ENCODE peak calls at places on chromosomes 5 and 9, in seven cellular contexts. Y, A, E, L, Z, J and D are unnamed samples.

GRCh38 chr9:134399435-134400056 is 73.3 kb downstream of the RXRA start:
- DNase-seq in Y (peak), A (peak), E (no peak), L (no peak), Z (peak), J (no peak), D (no peak)

GRCh38 chr5:173016621-173017046 is 33.1 kb downstream of the ATP6V0E1 start:
- DNase-seq in Y (peak), A (peak), E (peak), L (no peak), Z (no peak), J (no peak), D (peak)

GRCh38 chr9:104868687-104869404 is 59.1 kb downstream of the ABCA1 start:
- DNase-seq in Y (peak), A (peak), E (peak), L (peak), Z (peak), J (peak), D (no peak)

GRCh38 chr5:80963966-80964481 is 3.9 kb downstream of the RASGRF2 start:
- DNase-seq in Y (no peak), A (no peak), E (no peak), L (no peak), Z (no peak), J (no peak), D (no peak)

GRCh38 chr5:10591159-10591558 is 27.3 kb downstream of the ANKRD33B start:
- DNase-seq in Y (no peak), A (no peak), E (no peak), L (no peak), Z (no peak), J (no peak), D (no peak)

GRCh38 chr9:81562221-81563019 is 126.9 kb downstream of the TLE1 start:
- DNase-seq in Y (peak), A (no peak), E (peak), L (peak), Z (no peak), J (peak), D (no peak)

GRCh38 chr9:137393176-137394150 is 29.5 kb downstream of the EXD3 start:
- DNase-seq in Y (no peak), A (no peak), E (no peak), L (peak), Z (no peak), J (no peak), D (no peak)

GRCh38 chr5:5353681-5354080 is 68.8 kb upstream of the ICE1 start:
- DNase-seq in Y (no peak), A (peak), E (no peak), L (no peak), Z (no peak), J (no peak), D (no peak)

GRCh38 chr9:94144394-94144793 is 60.1 kb downstream of the PTPDC1 start:
- DNase-seq in Y (peak), A (no peak), E (no peak), L (no peak), Z (no peak), J (no peak), D (no peak)

GRCh38 chr9:76181020-76181641 is 213.1 kb downstream of the RFK start:
- DNase-seq in Y (peak), A (no peak), E (peak), L (no peak), Z (peak), J (no peak), D (peak)

GRCh38 chr5:53419247-53419646 is 61.2 kb upstream of the FST start:
- DNase-seq in Y (peak), A (no peak), E (peak), L (no peak), Z (no peak), J (no peak), D (no peak)

GRCh38 chr5:55691265-55692105 is 20.6 kb downstream of the SLC38A9 start:
- DNase-seq in Y (peak), A (peak), E (peak), L (no peak), Z (peak), J (no peak), D (peak)

GRCh38 chr9:88922091-88922490 is 69.2 kb upstream of the S1PR3 start:
- DNase-seq in Y (no peak), A (no peak), E (no peak), L (no peak), Z (peak), J (no peak), D (no peak)

GRCh38 chr5:132476853-132477729 is 13.5 kb downstream of the IRF1 start:
- DNase-seq in Y (no peak), A (peak), E (no peak), L (no peak), Z (no peak), J (no peak), D (no peak)

GRCh38 chr5:79025054-79025465 is 40.0 kb upstream of the ARSB start:
- DNase-seq in Y (peak), A (peak), E (no peak), L (peak), Z (peak), J (peak), D (no peak)

GRCh38 chr5:143153332-143154119 is 250.0 kb downstream of the NR3C1 start:
- DNase-seq in Y (peak), A (no peak), E (no peak), L (no peak), Z (no peak), J (peak), D (no peak)

GRCh38 chr9:131397100-131397790 is 3.4 kb downstream of the PRRC2B start:
- DNase-seq in Y (no peak), A (peak), E (peak), L (peak), Z (peak), J (no peak), D (peak)

GRCh38 chr5:645421-645820 is 33.3 kb downstream of the CEP72 start:
- DNase-seq in Y (no peak), A (no peak), E (no peak), L (no peak), Z (no peak), J (no peak), D (no peak)

GRCh38 chr5:126370796-126371718 is 52.2 kb upstream of the GRAMD2B start:
- DNase-seq in Y (peak), A (peak), E (no peak), L (no peak), Z (no peak), J (no peak), D (no peak)
- H3K4me3 ChIP-seq in Y (no peak), A (no peak), E (no peak), L (no peak), Z (no peak), J (no peak), D (no peak)

DNA sequence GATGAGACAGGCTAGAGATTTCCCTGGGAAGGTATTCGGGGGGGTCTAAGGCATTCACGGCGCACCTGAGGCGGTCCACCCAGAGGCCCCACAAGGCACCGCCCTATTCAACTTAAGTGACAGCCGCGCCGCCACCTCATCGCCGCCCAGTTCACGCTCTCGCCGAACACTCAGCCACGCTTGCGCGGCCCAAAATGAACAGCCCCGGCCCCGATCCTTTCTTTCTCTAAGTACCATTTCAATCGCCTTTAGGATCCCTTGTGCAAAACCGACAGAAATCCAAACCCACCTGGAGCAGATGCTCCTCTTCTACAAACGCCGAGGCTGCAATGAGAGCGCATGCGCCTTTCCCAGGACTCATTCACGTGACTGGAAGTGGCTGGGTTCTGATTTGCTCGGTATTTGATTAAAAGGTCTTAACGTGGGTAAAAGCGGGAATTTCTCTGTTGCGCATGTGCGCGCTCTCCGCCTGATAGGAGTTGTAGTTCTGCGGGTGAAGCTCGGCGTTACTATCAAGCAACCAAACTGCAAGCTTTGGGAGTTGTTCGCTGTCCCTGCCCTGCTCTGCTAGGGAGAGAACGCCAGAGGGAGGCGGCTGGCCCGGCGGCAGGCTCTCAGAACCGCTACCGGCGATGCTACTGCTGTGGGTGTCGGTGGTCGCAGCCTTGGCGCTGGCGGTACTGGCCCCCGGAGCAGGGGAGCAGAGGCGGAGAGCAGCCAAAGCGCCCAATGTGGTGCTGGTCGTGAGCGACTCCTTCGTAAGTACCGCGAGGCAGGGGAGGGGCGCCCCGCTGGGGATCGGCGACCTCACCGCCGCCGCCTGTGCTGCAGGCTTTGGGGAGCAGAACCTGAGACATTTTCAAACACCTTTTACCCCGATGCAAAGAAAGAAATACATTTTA is at the start of the genes ARSK and SKIC3:
- DNase-seq in Y (peak), A (peak), E (peak), L (peak), Z (peak), J (peak), D (peak)
- TF ChIP-seq CTCF in Y (peak), A (no peak), E (no peak), L (peak), Z (peak), J (peak), D (peak)

DNA sequence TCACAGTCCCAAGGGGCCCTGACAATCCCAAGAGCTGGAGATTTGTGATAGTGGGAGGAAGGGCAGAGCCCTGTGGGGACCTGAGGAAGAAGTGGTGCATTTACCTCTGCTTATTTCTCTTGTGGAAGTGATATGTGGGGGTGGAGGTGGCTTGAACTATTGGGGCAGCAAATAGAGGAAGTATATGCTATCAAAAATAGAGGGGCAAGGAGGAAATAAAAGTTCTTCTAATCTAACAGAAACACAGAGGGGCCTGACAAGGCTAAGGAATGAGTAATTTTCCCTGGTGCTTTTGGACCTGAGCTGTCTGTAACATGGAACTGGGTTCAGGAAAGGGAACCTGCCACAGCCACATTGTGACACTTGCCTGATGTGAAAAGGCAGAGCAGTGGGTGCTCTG is 378.6 kb upstream of the KLF4 start:
- DNase-seq in Y (no peak), A (no peak), E (no peak), L (no peak), Z (no peak), J (no peak), D (no peak)
- H3K4me3 ChIP-seq in Y (no peak), A (no peak), E (no peak), L (no peak), Z (no peak), J (no peak), D (no peak)

DNA sequence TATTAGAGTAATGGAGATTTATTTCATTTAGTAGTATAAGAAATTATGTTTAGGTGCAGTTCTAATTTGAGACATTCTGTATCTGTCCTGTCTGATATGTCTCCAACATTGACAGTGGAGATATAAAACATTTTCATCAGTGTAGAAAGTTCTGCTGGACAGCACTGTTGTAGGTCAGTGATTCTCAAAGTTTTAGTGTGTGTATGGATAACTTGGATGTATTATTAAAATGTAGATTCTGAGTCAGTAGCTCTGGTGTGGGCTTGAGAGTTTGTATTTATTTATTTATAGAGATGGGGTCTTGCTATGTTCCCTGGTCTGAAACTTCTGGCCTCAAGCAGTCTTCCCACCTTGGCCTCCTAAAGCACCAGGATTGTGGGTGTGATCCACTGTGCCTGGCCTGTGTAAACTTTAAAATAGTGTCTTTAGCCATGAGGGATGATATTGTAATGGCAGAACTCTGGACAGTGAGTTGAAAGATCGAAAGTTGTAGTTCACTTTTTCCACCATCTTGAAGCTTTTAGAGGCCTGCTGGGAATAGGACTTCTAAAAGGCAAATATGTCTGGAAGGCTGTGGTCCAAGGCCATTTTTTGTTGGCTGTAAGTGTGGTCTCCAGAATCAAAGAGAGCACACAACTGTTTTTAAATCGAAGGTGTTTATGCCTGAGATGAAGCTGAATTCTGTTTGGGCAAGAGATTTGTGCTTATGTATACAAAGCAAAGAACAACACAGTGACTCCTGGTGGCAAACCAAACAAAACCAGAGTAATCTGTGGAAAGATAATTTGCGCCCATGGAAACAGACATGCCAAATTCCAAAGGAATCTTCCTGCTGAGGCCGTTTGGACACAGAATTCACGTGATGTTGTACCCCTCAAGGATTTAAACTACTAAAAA is 12.4 kb downstream of the UBAP1 start:
- DNase-seq in Y (peak), A (peak), E (no peak), L (peak), Z (no peak), J (no peak), D (peak)
- TF ChIP-seq CTCF in Y (peak), A (peak), E (no peak), L (peak), Z (no peak), J (peak), D (peak)

DNA sequence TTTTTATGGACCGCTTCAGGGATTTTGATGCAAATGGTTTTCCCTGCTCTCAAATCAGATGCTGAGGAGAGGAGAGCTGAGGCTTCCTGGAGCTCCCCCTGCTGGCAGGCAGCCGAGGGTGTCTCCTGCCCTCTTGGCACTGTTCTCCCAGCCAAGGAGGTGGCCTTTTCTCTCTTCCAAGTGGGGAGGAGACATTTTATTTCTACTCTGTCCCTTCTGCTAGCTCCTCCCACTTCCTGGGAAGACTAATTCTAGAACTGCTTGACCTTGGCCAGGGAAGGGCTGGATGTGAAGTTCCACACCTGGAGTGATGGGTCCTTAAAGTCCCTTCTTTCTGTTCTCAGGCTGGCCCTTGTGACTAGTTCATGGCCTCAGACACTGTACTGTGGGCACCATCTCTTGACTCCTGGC is 31.8 kb downstream of the PTPA start:
- DNase-seq in Y (peak), A (peak), E (peak), L (peak), Z (peak), J (peak), D (peak)
- H3K4me3 ChIP-seq in Y (peak), A (peak), E (no peak), L (no peak), Z (no peak), J (peak), D (no peak)

GRCh38 chr9:107141967-107142366 is 141.1 kb upstream of the RAD23B start:
- DNase-seq in Y (no peak), A (peak), E (no peak), L (no peak), Z (peak), J (no peak), D (no peak)
- TF ChIP-seq CTCF in Y (peak), A (peak), E (peak), L (peak), Z (peak), J (no peak), D (peak)

GRCh38 chr9:126915281-126915816 is 767 bp downstream of the RALGPS1 start:
- DNase-seq in Y (no peak), A (peak), E (peak), L (peak), Z (peak), J (peak), D (no peak)

GRCh38 chr9:126916909-126917308 is 2.3 kb downstream of the RALGPS1 start:
- DNase-seq in Y (no peak), A (peak), E (no peak), L (peak), Z (no peak), J (no peak), D (no peak)

GRCh38 chr9:126914458-126915280 is at the start of gene RALGPS1:
- DNase-seq in Y (peak), A (peak), E (peak), L (peak), Z (peak), J (peak), D (peak)

GRCh38 chr9:126919193-126919592 is 4.6 kb downstream of the RALGPS1 start:
- DNase-seq in Y (no peak), A (no peak), E (no peak), L (no peak), Z (no peak), J (no peak), D (no peak)

GRCh38 chr9:126915846-126916543 is 1.4 kb downstream of the RALGPS1 start:
- DNase-seq in Y (no peak), A (no peak), E (no peak), L (no peak), Z (no peak), J (no peak), D (no peak)
- H3K4me3 ChIP-seq in Y (no peak), A (peak), E (peak), L (peak), Z (no peak), J (peak), D (peak)

DNA sequence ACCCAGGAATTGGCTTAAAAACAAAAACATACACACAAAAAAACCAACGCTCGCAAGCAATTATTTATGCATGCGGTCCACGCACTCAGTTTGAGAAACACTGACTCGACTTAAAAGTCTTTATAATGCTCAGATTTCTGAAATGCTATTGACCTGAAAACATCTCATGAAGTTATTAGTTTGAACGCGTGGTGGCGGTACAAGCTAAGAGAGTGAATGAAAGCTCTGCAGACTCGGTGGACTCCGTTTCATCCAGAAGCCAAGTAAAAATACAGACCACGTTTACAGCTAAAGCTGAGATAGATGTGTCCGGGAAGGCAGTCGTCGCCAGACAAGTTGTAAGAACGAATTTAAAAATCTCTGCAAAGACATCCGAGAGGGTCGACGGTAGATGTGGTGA is at the start of gene PCDHB6:
- DNase-seq in Y (peak), A (peak), E (no peak), L (peak), Z (no peak), J (no peak), D (no peak)
- TF ChIP-seq CTCF in Y (peak), A (peak), E (no peak), L (peak), Z (no peak), J (no peak), D (peak)

GRCh38 chr5:141359790-141360426 is at the start of gene PCDHGB2:
- DNase-seq in Y (peak), A (peak), E (no peak), L (peak), Z (peak), J (no peak), D (no peak)
- H3K4me3 ChIP-seq in Y (peak), A (peak), E (no peak), L (no peak), Z (peak), J (peak), D (peak)